ENCODE peak calls at places on chromosome 13, in five cellular contexts. I is GM23248; N is psoas muscle; K is naive thymus-derived CD4-positive, alpha-beta T cell; Q is CD4-positive, CD25-positive, alpha-beta regulatory T cell. E is an unnamed sample. For H3K9me3, the result is how much of the 10 kb centered on the place peaks cover.

GRCh38 chr13:23822252-23822824 is 66.9 kb downstream of the MIPEP start:
- DNase-seq in Q (no peak), I (no peak), K (no peak), N (no peak), E (no peak)

GRCh38 chr13:29577135-29578051 is 18.1 kb downstream of the SLC7A1 start:
- DNase-seq in Q (no peak), N (no peak), I (peak), K (no peak), E (no peak)

GRCh38 chr13:113848020-113848419 is 15.9 kb downstream of the GAS6 start:
- DNase-seq in Q (no peak), I (no peak), N (no peak), K (no peak), E (no peak)

GRCh38 chr13:109255457-109255856 is 530.9 kb downstream of the IRS2 start:
- DNase-seq in K (no peak), I (peak), Q (no peak), N (no peak), E (no peak)

GRCh38 chr13:114129649-114130062 is 2.8 kb downstream of the RASA3 start:
- DNase-seq in K (no peak), Q (no peak), N (no peak), I (no peak), E (no peak)

GRCh38 chr13:44307844-44308243 is 65.8 kb upstream of the SERP2 start:
- DNase-seq in K (no peak), I (no peak), N (no peak), Q (no peak), E (no peak)

GRCh38 chr13:23945612-23946011 is 48.3 kb upstream of the C1QTNF9B start:
- DNase-seq in K (no peak), I (no peak), N (no peak), Q (no peak), E (no peak)

GRCh38 chr13:25501231-25501630 is 129.5 kb downstream of the ATP8A2 start:
- DNase-seq in K (no peak), N (no peak), Q (no peak), I (no peak), E (no peak)

GRCh38 chr13:99221567-99222239 is 21.0 kb downstream of the UBAC2 start:
- DNase-seq in Q (no peak), N (no peak), I (no peak), K (no peak), E (no peak)

GRCh38 chr13:30559274-30559673 is 58.4 kb upstream of the USPL1 start:
- DNase-seq in N (no peak), I (no peak), K (no peak), Q (no peak), E (no peak)

GRCh38 chr13:53110181-53110580 is 81.6 kb downstream of the OLFM4 start:
- DNase-seq in N (no peak), K (no peak), Q (no peak), I (no peak), E (no peak)

GRCh38 chr13:99526549-99526948 is 25.3 kb downstream of the TM9SF2 start:
- DNase-seq in N (no peak), I (no peak), Q (no peak), K (no peak), E (no peak)

GRCh38 chr13:114282143-114282685 is 813 bp downstream of the UPF3A start:
- DNase-seq in I (peak), Q (peak), K (peak), N (peak), E (no peak)

GRCh38 chr13:65336916-65337315 is 1893.2 kb downstream of the PCDH9 start:
- DNase-seq in Q (no peak), K (no peak), N (no peak), I (no peak), E (no peak)

GRCh38 chr13:25744176-25744575 is 307.6 kb downstream of the SHISA2 start:
- DNase-seq in Q (no peak), K (no peak), N (no peak), I (no peak), E (no peak)

GRCh38 chr13:24716011-24716410 is 35.8 kb downstream of the ATP12A start:
- DNase-seq in K (no peak), I (no peak), N (no peak), Q (no peak), E (no peak)

GRCh38 chr13:61728468-61728867 is 312.8 kb upstream of the PCDH20 start:
- DNase-seq in N (no peak), K (no peak), I (no peak), Q (no peak), E (no peak)

GRCh38 chr13:59475911-59476310 is 687.8 kb downstream of the DIAPH3 start:
- DNase-seq in Q (no peak), K (no peak), N (no peak), I (no peak), E (no peak)

GRCh38 chr13:97028441-97029299 is 34.4 kb upstream of the OXGR1 start:
- DNase-seq in I (peak), K (no peak), Q (no peak), N (peak), E (peak)

GRCh38 chr13:112341976-112342735 is 34.0 kb upstream of the SPACA7 start:
- DNase-seq in N (no peak), Q (no peak), I (no peak), K (no peak), E (no peak)

GRCh38 chr13:48320396-48320790 is 16.8 kb downstream of the RB1 start:
- DNase-seq in Q (no peak), N (no peak), K (no peak), I (no peak), E (no peak)
- H3K9me3 ChIP-seq in Q (under half), N (under half), K (under half), I (under half), E (under half)

GRCh38 chr13:49220035-49220855 is at the start of gene MLNR:
- DNase-seq in N (peak), K (peak), I (peak), Q (peak), E (peak)

GRCh38 chr13:49219647-49220034 is 497 bp upstream of the MLNR start:
- DNase-seq in Q (no peak), I (no peak), N (no peak), K (no peak), E (no peak)

GRCh38 chr13:49216334-49216733 is 3.8 kb upstream of the MLNR start:
- DNase-seq in Q (no peak), I (no peak), N (no peak), K (no peak), E (no peak)

GRCh38 chr13:49217962-49218492 is 2.1 kb upstream of the MLNR start:
- DNase-seq in N (no peak), K (no peak), I (no peak), Q (no peak), E (no peak)

DNA sequence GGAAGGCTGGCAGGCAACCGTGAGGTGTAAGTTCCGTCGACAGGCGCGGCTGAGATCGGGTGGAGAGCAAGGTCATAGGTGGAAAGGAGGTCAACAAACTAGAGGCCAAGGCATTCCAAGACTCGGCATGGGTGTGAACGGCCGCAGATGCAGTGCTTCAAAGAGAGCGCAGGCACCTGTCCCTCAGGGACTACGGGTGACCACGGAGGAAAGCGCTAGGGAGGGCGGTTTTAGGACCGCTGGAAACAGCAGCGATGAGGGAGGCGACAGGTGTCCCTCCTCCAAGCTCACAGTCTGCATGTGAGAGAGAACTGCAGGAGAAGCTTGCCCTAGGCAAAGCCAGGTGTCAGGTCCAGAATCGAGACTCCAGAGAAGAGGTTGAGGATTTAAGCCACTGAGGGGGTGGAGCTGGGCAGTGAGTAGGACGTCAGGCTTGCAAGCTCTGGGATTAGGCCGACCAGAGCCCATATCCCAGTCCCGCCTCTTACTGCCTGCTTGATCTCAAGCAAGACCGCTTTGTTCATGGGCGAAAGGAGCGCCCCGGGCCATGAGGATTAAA is 1.6 kb upstream of the MLNR start:
- DNase-seq in I (peak), Q (no peak), N (no peak), K (no peak), E (no peak)
- H3K9me3 ChIP-seq in I (under half), Q (under half), N (under half), K (under half), E (under half)

GRCh38 chr13:19332380-19332779 is 150.8 kb upstream of the TUBA3C start:
- DNase-seq in K (no peak), Q (no peak), I (no peak), N (no peak), E (no peak)
- H3K9me3 ChIP-seq in K (under half), Q (under half), I (under half), N (under half), E (under half)

DNA sequence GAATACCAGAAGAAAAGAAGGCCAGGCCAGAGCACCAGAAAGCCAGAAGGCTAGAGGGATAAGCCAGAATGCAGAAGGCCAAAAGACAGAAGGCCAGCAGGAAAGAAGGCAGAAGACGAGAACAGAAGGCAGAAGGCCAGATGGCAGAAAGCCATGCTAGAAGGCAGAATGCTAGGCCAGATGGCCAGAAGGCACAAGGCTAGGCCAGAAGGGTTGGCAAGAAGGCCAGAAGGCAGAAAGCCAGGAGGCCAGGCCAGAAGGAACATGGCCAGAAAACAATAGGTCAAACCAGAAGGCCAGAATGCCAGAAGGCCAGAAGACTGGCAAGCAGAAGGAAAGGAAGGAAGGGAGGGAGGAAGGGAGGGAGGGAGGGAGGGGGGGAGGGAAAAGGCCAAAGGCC is 188.8 kb downstream of the TUBA3C start:
- DNase-seq in Q (no peak), K (no peak), I (no peak), N (peak), E (no peak)
- H3K9me3 ChIP-seq in Q (under half), K (under half), I (under half), N (under half), E (under half)

GRCh38 chr13:79018166-79018565 is 359.2 kb upstream of the OBI1 start:
- DNase-seq in I (no peak), N (no peak), K (no peak), Q (no peak), E (no peak)
- H3K9me3 ChIP-seq in I (under half), N (under half), K (under half), Q (under half), E (under half)

GRCh38 chr13:49858183-49858856 is 65.8 kb upstream of the KPNA3 start:
- DNase-seq in Q (no peak), I (peak), K (no peak), N (no peak), E (no peak)

GRCh38 chr13:49853535-49853934 is 61.1 kb upstream of the KPNA3 start:
- DNase-seq in N (no peak), K (no peak), I (no peak), Q (no peak), E (no peak)

GRCh38 chr13:49859568-49859967 is 67.1 kb upstream of the KPNA3 start:
- DNase-seq in I (peak), Q (no peak), N (peak), K (no peak), E (no peak)

DNA sequence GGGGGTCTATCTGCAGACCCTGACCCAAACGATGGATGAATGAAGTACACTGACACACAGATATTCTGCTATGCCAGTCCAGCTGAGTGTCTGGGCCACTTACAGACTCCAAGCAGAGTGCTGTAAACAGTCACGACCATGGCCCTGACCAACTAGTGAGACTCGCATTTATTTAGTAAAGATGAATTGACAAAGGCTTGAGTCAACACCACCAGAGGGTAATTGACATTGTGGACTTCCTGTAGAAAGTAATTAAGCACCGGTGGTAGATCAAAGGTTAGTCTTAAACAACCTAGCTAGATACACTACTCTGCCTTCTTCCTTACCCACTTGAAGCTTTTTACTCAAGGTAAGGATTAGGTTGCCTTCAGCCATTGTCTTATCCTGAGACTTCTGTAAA is 63.4 kb upstream of the KPNA3 start:
- DNase-seq in N (no peak), K (no peak), I (no peak), Q (no peak), E (no peak)
- H3K9me3 ChIP-seq in N (under half), K (under half), I (under half), Q (under half), E (under half)

GRCh38 chr13:19179916-19180315 is 1.7 kb downstream of the TUBA3C start:
- DNase-seq in Q (no peak), I (no peak), N (no peak), K (no peak), E (no peak)
- H3K9me3 ChIP-seq in Q (under half), I (under half), N (under half), K (under half), E (under half)

DNA sequence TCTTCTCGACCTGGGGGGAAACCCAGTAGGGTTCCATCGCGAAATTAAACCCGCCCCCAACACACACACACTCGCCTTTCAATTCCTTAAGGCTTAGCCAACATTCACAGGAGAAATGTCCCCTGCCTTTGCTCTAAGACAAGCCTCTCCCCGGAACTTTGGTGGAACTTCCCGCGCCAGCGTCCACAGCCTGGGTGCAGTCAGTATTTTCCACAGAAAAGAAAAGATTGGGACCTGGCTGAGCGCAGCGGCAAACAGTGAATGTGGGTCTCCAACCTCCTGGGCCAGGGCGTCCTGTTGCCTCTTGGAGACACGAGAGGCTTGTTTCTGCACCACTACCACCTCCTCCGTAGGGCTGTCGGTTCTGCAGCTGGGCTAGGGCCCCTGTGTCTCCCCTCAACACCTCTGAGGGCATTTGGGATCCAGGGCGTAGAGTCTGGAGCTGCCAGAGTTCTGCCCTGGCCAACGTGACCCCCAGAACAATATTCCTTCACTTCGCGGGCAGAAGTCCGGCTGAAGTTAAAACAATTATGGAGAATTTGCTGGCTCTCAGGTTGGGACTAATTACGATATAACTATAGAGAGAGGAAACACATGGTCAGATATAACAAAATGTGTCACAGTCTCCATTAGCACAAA is 3.3 kb downstream of the PDX1 start:
- DNase-seq in I (no peak), K (no peak), Q (no peak), N (no peak), E (no peak)
- H3K9me3 ChIP-seq in I (under half), K (under half), Q (under half), N (under half), E (under half)

GRCh38 chr13:32448224-32448623 is 20.3 kb upstream of the N4BP2L1 start:
- DNase-seq in K (no peak), N (no peak), Q (no peak), I (peak), E (no peak)

GRCh38 chr13:32455594-32455903 is 27.6 kb upstream of the N4BP2L1 start:
- DNase-seq in K (no peak), I (no peak), Q (no peak), N (no peak), E (no peak)

GRCh38 chr13:32456591-32456990 is 28.7 kb upstream of the N4BP2L1 start:
- DNase-seq in K (no peak), Q (no peak), I (no peak), N (no peak), E (no peak)

GRCh38 chr13:32454886-32455593 is 27.1 kb upstream of the N4BP2L1 start:
- DNase-seq in K (no peak), Q (no peak), N (no peak), I (no peak), E (no peak)

DNA sequence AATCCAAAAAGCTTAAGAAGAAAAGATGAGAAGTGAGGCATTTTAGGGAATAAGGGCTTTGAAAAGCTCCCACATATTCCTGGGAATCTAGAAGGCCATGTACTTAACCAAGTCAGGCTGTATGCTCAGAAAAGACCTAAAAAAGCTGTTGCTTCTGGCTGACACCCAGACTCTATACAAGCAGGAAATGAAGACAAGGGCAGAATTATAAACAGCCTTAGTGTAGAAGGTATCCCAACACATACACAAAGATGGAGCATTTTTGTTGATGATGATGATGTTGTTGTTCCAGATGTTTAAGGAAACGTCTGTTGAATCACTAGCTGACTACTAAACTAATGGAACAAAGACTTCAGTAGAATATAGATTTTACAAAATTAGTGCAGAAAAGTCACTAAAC is 26.1 kb upstream of the N4BP2L1 start:
- DNase-seq in Q (no peak), N (no peak), I (peak), K (no peak), E (no peak)
- H3K9me3 ChIP-seq in Q (under half), N (under half), I (under half), K (under half), E (under half)